ENCODE peak calls at places on chromosomes 12 and 14, in ten cellular contexts. One of them, this sample, is unnamed.

GRCh38 chr12:78209851-78210493 is 379.3 kb downstream of the NAV3 start:
- DNase-seq in neuronal stem cell: no peak
- DNase-seq in small intestine: no peak
- DNase-seq in adipocyte: no peak
- DNase-seq in heart right ventricle: peak; percentile 9
- DNase-seq in lung: no peak
- DNase-seq in Peyer's patch: no peak
- DNase-seq in AG04450: no peak
- DNase-seq in HCT116: no peak
- DNase-seq in breast epithelium: no peak
- DNase-seq in this sample: peak; percentile 33

GRCh38 chr14:50038398-50039119 is 77.8 kb downstream of the VCPKMT start:
- DNase-seq in neuronal stem cell: no peak
- DNase-seq in small intestine: no peak
- DNase-seq in adipocyte: peak; percentile 65
- DNase-seq in heart right ventricle: no peak
- DNase-seq in lung: peak; percentile 42
- DNase-seq in Peyer's patch: no peak
- DNase-seq in AG04450: peak; percentile 74
- DNase-seq in HCT116: no peak
- DNase-seq in breast epithelium: no peak
- DNase-seq in this sample: no peak

GRCh38 chr12:132772551-132772950 is 10.9 kb upstream of the ANKLE2 start:
- DNase-seq in neuronal stem cell: no peak
- DNase-seq in small intestine: no peak
- DNase-seq in adipocyte: no peak
- DNase-seq in heart right ventricle: no peak
- DNase-seq in lung: no peak
- DNase-seq in Peyer's patch: peak; percentile 82
- DNase-seq in AG04450: no peak
- DNase-seq in HCT116: no peak
- DNase-seq in breast epithelium: no peak
- DNase-seq in this sample: no peak

GRCh38 chr12:77031745-77032144 is 33.6 kb downstream of the E2F7 start:
- DNase-seq in neuronal stem cell: no peak
- DNase-seq in small intestine: no peak
- DNase-seq in adipocyte: no peak
- DNase-seq in heart right ventricle: no peak
- DNase-seq in lung: no peak
- DNase-seq in Peyer's patch: no peak
- DNase-seq in AG04450: no peak
- DNase-seq in HCT116: no peak
- DNase-seq in breast epithelium: no peak
- DNase-seq in this sample: no peak

GRCh38 chr14:96037891-96038557 is 1.1 kb upstream of the C14orf132 start:
- DNase-seq in neuronal stem cell: no peak
- DNase-seq in small intestine: no peak
- DNase-seq in adipocyte: peak; percentile 64
- DNase-seq in heart right ventricle: no peak
- DNase-seq in lung: peak; percentile 83
- DNase-seq in Peyer's patch: no peak
- DNase-seq in AG04450: no peak
- DNase-seq in HCT116: peak; percentile 74
- DNase-seq in breast epithelium: peak; percentile 53
- DNase-seq in this sample: peak; percentile 40

GRCh38 chr12:47881826-47882427 is 22.9 kb downstream of the VDR start:
- DNase-seq in neuronal stem cell: no peak
- DNase-seq in small intestine: peak; percentile 91
- DNase-seq in adipocyte: peak; percentile 96
- DNase-seq in heart right ventricle: no peak
- DNase-seq in lung: peak; percentile 45
- DNase-seq in Peyer's patch: no peak
- DNase-seq in AG04450: peak; percentile 96
- DNase-seq in HCT116: no peak
- DNase-seq in breast epithelium: peak; percentile 52
- DNase-seq in this sample: no peak

GRCh38 chr14:63542231-63542999 is 762 bp downstream of the PPP2R5E start:
- DNase-seq in neuronal stem cell: peak; percentile 39
- DNase-seq in small intestine: peak; percentile 32
- DNase-seq in adipocyte: peak; percentile 55
- DNase-seq in heart right ventricle: peak; percentile 26
- DNase-seq in lung: peak; percentile 33
- DNase-seq in Peyer's patch: peak; percentile 17
- DNase-seq in AG04450: no peak
- DNase-seq in HCT116: no peak
- DNase-seq in breast epithelium: peak; percentile 20
- DNase-seq in this sample: no peak

GRCh38 chr14:55448146-55448614 is 7.8 kb upstream of the TBPL2 start:
- DNase-seq in neuronal stem cell: no peak
- DNase-seq in small intestine: peak; percentile 36
- DNase-seq in adipocyte: peak; percentile 72
- DNase-seq in heart right ventricle: peak; percentile 14
- DNase-seq in lung: no peak
- DNase-seq in Peyer's patch: no peak
- DNase-seq in AG04450: peak; percentile 89
- DNase-seq in HCT116: peak; percentile 100
- DNase-seq in breast epithelium: no peak
- DNase-seq in this sample: no peak

GRCh38 chr14:97944380-97944779 is 1147.2 kb downstream of the VRK1 start:
- DNase-seq in neuronal stem cell: no peak
- DNase-seq in small intestine: no peak
- DNase-seq in adipocyte: no peak
- DNase-seq in heart right ventricle: no peak
- DNase-seq in lung: no peak
- DNase-seq in Peyer's patch: no peak
- DNase-seq in AG04450: no peak
- DNase-seq in HCT116: no peak
- DNase-seq in breast epithelium: no peak
- DNase-seq in this sample: no peak

GRCh38 chr14:97943619-97944018 is 1146.4 kb downstream of the VRK1 start:
- DNase-seq in neuronal stem cell: no peak
- DNase-seq in small intestine: no peak
- DNase-seq in adipocyte: no peak
- DNase-seq in heart right ventricle: no peak
- DNase-seq in lung: no peak
- DNase-seq in Peyer's patch: no peak
- DNase-seq in AG04450: no peak
- DNase-seq in HCT116: no peak
- DNase-seq in breast epithelium: no peak
- DNase-seq in this sample: no peak

GRCh38 chr14:97948841-97949240 is 1151.7 kb downstream of the VRK1 start:
- DNase-seq in neuronal stem cell: no peak
- DNase-seq in small intestine: no peak
- DNase-seq in adipocyte: no peak
- DNase-seq in heart right ventricle: no peak
- DNase-seq in lung: no peak
- DNase-seq in Peyer's patch: no peak
- DNase-seq in AG04450: no peak
- DNase-seq in HCT116: no peak
- DNase-seq in breast epithelium: no peak
- DNase-seq in this sample: no peak

DNA sequence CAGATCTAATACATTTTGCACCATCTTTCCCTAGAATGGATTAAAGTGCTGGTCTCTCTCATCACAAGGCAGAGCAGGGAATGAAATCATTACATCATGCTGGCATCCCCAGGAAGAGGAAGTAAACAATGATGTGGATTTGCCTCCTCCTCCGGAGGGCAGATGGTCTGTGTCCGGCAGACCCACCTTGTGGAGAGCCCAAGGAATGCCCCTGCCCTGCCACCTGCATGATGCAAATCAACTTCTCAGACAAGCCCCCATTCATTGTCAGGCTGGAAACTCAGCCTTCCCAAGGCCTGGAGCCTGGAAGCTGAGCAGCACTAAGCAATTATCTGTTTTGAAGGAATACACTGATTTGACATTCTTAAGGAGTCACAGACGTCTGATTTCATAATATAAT is 1149.1 kb downstream of the VRK1 start:
- DNase-seq in neuronal stem cell: no peak
- DNase-seq in small intestine: no peak
- DNase-seq in adipocyte: no peak
- DNase-seq in heart right ventricle: no peak
- DNase-seq in lung: no peak
- DNase-seq in Peyer's patch: no peak
- DNase-seq in AG04450: no peak
- DNase-seq in HCT116: no peak
- DNase-seq in breast epithelium: no peak
- DNase-seq in this sample: no peak
- H3K9me3 ChIP-seq in neuronal stem cell: no peaks in the 10 kb centered on the region
- H3K9me3 ChIP-seq in small intestine: no peaks in the 10 kb centered on the region
- H3K9me3 ChIP-seq in adipocyte: no peaks in the 10 kb centered on the region
- H3K9me3 ChIP-seq in heart right ventricle: no peaks in the 10 kb centered on the region
- H3K9me3 ChIP-seq in lung: peaks cover 6% of the 10 kb centered on the region
- H3K9me3 ChIP-seq in Peyer's patch: no peaks in the 10 kb centered on the region
- H3K9me3 ChIP-seq in AG04450: peaks cover 36% of the 10 kb centered on the region
- H3K9me3 ChIP-seq in HCT116: no peaks in the 10 kb centered on the region
- H3K9me3 ChIP-seq in breast epithelium: no peaks in the 10 kb centered on the region
- H3K9me3 ChIP-seq in this sample: no peaks in the 10 kb centered on the region

GRCh38 chr12:94771741-94772140 is 121.4 kb upstream of the TMCC3 start:
- DNase-seq in neuronal stem cell: no peak
- DNase-seq in small intestine: no peak
- DNase-seq in adipocyte: no peak
- DNase-seq in heart right ventricle: no peak
- DNase-seq in lung: no peak
- DNase-seq in Peyer's patch: no peak
- DNase-seq in AG04450: no peak
- DNase-seq in HCT116: no peak
- DNase-seq in breast epithelium: no peak
- DNase-seq in this sample: no peak
- H3K27me3 ChIP-seq in neuronal stem cell: peaks cover 12% of the 10 kb centered on the region
- H3K27me3 ChIP-seq in small intestine: peaks cover 2% of the 10 kb centered on the region
- H3K27me3 ChIP-seq in adipocyte: peaks cover 22% of the 10 kb centered on the region
- H3K27me3 ChIP-seq in heart right ventricle: peaks cover 11% of the 10 kb centered on the region
- H3K27me3 ChIP-seq in lung: no peaks in the 10 kb centered on the region
- H3K27me3 ChIP-seq in Peyer's patch: no peaks in the 10 kb centered on the region
- H3K27me3 ChIP-seq in AG04450: peaks cover 36% of the 10 kb centered on the region
- H3K27me3 ChIP-seq in HCT116: no peaks in the 10 kb centered on the region
- H3K27me3 ChIP-seq in breast epithelium: no peaks in the 10 kb centered on the region
- H3K27me3 ChIP-seq in this sample: peaks cover 54% of the 10 kb centered on the region

GRCh38 chr12:68621092-68622081 is 10.7 kb downstream of the RAP1B start:
- DNase-seq in neuronal stem cell: no peak
- DNase-seq in small intestine: no peak
- DNase-seq in adipocyte: no peak
- DNase-seq in heart right ventricle: no peak
- DNase-seq in lung: no peak
- DNase-seq in Peyer's patch: no peak
- DNase-seq in AG04450: no peak
- DNase-seq in HCT116: no peak
- DNase-seq in breast epithelium: no peak
- DNase-seq in this sample: no peak

GRCh38 chr12:68623984-68624383 is 13.3 kb downstream of the RAP1B start:
- DNase-seq in neuronal stem cell: no peak
- DNase-seq in small intestine: no peak
- DNase-seq in adipocyte: no peak
- DNase-seq in heart right ventricle: no peak
- DNase-seq in lung: no peak
- DNase-seq in Peyer's patch: no peak
- DNase-seq in AG04450: no peak
- DNase-seq in HCT116: no peak
- DNase-seq in breast epithelium: no peak
- DNase-seq in this sample: no peak

GRCh38 chr12:68620528-68620927 is 9.8 kb downstream of the RAP1B start:
- DNase-seq in neuronal stem cell: no peak
- DNase-seq in small intestine: no peak
- DNase-seq in adipocyte: no peak
- DNase-seq in heart right ventricle: no peak
- DNase-seq in lung: no peak
- DNase-seq in Peyer's patch: no peak
- DNase-seq in AG04450: no peak
- DNase-seq in HCT116: no peak
- DNase-seq in breast epithelium: no peak
- DNase-seq in this sample: no peak

GRCh38 chr12:68623059-68623458 is 12.4 kb downstream of the RAP1B start:
- DNase-seq in neuronal stem cell: no peak
- DNase-seq in small intestine: no peak
- DNase-seq in adipocyte: no peak
- DNase-seq in heart right ventricle: no peak
- DNase-seq in lung: no peak
- DNase-seq in Peyer's patch: no peak
- DNase-seq in AG04450: no peak
- DNase-seq in HCT116: no peak
- DNase-seq in breast epithelium: no peak
- DNase-seq in this sample: no peak

DNA sequence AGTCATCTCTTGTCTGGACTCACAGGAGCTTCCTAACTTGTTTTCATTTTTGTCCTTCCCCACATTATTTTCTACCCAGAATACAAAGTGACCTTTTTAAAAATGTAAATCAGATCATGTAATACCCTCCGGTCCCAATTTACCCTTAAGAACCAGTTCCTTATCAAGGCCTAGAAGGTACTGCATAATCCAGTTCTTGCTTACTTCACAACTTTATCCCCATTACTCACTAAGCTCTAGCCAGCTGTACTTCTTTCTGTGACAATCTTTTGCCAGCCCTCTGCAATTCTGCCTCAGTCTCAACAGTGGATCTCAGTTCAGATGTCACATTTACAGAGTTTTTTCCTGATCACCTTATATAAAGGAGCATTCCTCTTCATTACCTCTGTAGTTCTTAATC is 11.6 kb downstream of the RAP1B start:
- DNase-seq in neuronal stem cell: no peak
- DNase-seq in small intestine: no peak
- DNase-seq in adipocyte: no peak
- DNase-seq in heart right ventricle: no peak
- DNase-seq in lung: no peak
- DNase-seq in Peyer's patch: no peak
- DNase-seq in AG04450: no peak
- DNase-seq in HCT116: no peak
- DNase-seq in breast epithelium: no peak
- DNase-seq in this sample: no peak
- H3K9me3 ChIP-seq in neuronal stem cell: no peaks in the 10 kb centered on the region
- H3K9me3 ChIP-seq in small intestine: no peaks in the 10 kb centered on the region
- H3K9me3 ChIP-seq in adipocyte: no peaks in the 10 kb centered on the region
- H3K9me3 ChIP-seq in heart right ventricle: no peaks in the 10 kb centered on the region
- H3K9me3 ChIP-seq in lung: no peaks in the 10 kb centered on the region
- H3K9me3 ChIP-seq in Peyer's patch: no peaks in the 10 kb centered on the region
- H3K9me3 ChIP-seq in AG04450: peaks cover 2% of the 10 kb centered on the region
- H3K9me3 ChIP-seq in HCT116: no peaks in the 10 kb centered on the region
- H3K9me3 ChIP-seq in breast epithelium: no peaks in the 10 kb centered on the region
- H3K9me3 ChIP-seq in this sample: no peaks in the 10 kb centered on the region

DNA sequence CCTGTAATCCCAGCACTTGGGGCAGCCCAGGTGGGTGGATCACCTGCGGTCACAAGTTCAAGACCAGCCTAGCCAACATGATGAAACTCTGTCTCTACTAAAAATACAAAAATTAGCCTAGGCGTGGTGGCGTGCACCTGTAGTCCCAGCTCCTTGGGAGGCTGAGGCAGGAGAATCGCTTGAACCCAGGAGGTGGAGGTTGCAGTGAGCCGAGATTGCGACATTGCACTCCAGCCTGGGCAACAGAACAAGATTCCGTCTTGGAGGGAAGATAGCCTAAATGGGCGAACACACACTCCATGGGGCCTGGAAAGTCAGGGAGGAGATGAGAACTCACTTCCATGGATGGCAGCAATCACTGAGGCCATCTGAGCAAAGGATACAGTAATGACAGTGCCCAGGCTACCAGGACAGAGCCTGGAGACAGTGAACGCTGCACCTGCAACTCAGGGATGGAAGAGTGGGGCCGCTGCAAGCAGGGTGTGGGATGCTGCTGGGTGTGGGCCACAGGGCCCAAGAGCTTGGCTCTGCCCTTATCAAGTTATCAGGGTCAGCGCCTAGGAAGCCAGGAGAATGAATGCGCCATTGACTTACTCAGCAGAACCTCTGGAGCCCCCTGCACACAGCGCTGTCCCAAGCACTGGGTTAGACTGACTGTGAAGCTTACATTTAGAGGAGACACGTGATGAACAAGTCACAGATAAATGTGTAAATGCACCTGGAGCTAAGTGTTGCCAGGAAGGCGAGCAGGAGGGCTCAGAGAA is 28.9 kb downstream of the FOXN3 start:
- DNase-seq in neuronal stem cell: no peak
- DNase-seq in small intestine: no peak
- DNase-seq in adipocyte: no peak
- DNase-seq in heart right ventricle: no peak
- DNase-seq in lung: no peak
- DNase-seq in Peyer's patch: no peak
- DNase-seq in AG04450: no peak
- DNase-seq in HCT116: no peak
- DNase-seq in breast epithelium: no peak
- DNase-seq in this sample: no peak
- H3K27me3 ChIP-seq in neuronal stem cell: no peaks in the 10 kb centered on the region
- H3K27me3 ChIP-seq in small intestine: no peaks in the 10 kb centered on the region
- H3K27me3 ChIP-seq in adipocyte: no peaks in the 10 kb centered on the region
- H3K27me3 ChIP-seq in heart right ventricle: no peaks in the 10 kb centered on the region
- H3K27me3 ChIP-seq in lung: no peaks in the 10 kb centered on the region
- H3K27me3 ChIP-seq in Peyer's patch: no peaks in the 10 kb centered on the region
- H3K27me3 ChIP-seq in AG04450: no peaks in the 10 kb centered on the region
- H3K27me3 ChIP-seq in HCT116: no peaks in the 10 kb centered on the region
- H3K27me3 ChIP-seq in breast epithelium: no peaks in the 10 kb centered on the region
- H3K27me3 ChIP-seq in this sample: no peaks in the 10 kb centered on the region

This sample was measured in left ventricle myocardium inferior.